ENCODE peak calls at places on chromosomes 12 and 14, in five cellular contexts. X is CD8-positive, alpha-beta memory T cell; Q is GM23248; M is left ventricle myocardium inferior; B is CD4-positive, alpha-beta memory T cell. Z is an unnamed sample. For H3K4me1, the result is how much of the 10 kb centered on the place peaks cover.

GRCh38 chr12:68636268-68636667 is 25.6 kb downstream of the RAP1B start:
- DNase-seq in B (no peak), M (no peak), Q (peak), X (no peak), Z (no peak)

GRCh38 chr12:94875525-94875924 is 128.0 kb downstream of the NDUFA12 start:
- DNase-seq in B (no peak), M (no peak), X (no peak), Q (no peak), Z (no peak)

GRCh38 chr12:6280053-6280469 is 30.4 kb upstream of the PLEKHG6 start:
- DNase-seq in X (no peak), M (no peak), Q (peak), B (no peak), Z (peak)

GRCh38 chr14:77691259-77691658 is 16.6 kb downstream of the ALKBH1 start:
- DNase-seq in M (peak), Q (no peak), B (no peak), X (no peak), Z (no peak)

GRCh38 chr12:100706029-100706428 is 88.5 kb upstream of the ANO4 start:
- DNase-seq in Q (peak), B (no peak), M (no peak), X (no peak), Z (peak)

GRCh38 chr12:120257041-120257821 is 8.3 kb downstream of the PXN start:
- DNase-seq in Q (peak), B (no peak), X (no peak), M (peak), Z (peak)

GRCh38 chr12:116672842-116673516 is 64.9 kb downstream of the SPRING1 start:
- DNase-seq in M (no peak), B (peak), X (no peak), Q (no peak), Z (no peak)

GRCh38 chr14:96598332-96598928 is 96.2 kb downstream of the PAPOLA start:
- DNase-seq in X (no peak), M (no peak), Q (no peak), B (no peak), Z (no peak)

GRCh38 chr14:74566174-74567125 is 45.6 kb downstream of the LTBP2 start:
- DNase-seq in B (no peak), X (no peak), M (no peak), Q (peak), Z (peak)

GRCh38 chr14:30620178-30620577 is 1.9 kb upstream of the SCFD1 start:
- DNase-seq in Q (peak), X (no peak), M (no peak), B (no peak), Z (no peak)

GRCh38 chr12:71214511-71215285 is 56.9 kb upstream of the TSPAN8 start:
- DNase-seq in M (no peak), X (no peak), B (no peak), Q (no peak), Z (no peak)

GRCh38 chr12:131261906-131262305 is 308.2 kb downstream of the ADGRD1 start:
- DNase-seq in Q (no peak), X (no peak), B (no peak), M (no peak), Z (no peak)

GRCh38 chr12:31804185-31804504 is 75.3 kb upstream of the AMN1 start:
- DNase-seq in Q (no peak), X (no peak), M (no peak), B (no peak), Z (no peak)

GRCh38 chr14:64708148-64709004 is 4.2 kb downstream of the PLEKHG3 start:
- DNase-seq in Q (peak), X (peak), B (peak), M (no peak), Z (peak)

GRCh38 chr12:6919588-6919987 is 5.2 kb downstream of the ENO2 start:
- DNase-seq in Q (no peak), X (no peak), M (no peak), B (no peak), Z (no peak)

GRCh38 chr14:101963052-101963451 is 1.3 kb upstream of the DYNC1H1 start:
- DNase-seq in X (no peak), B (no peak), Q (no peak), M (no peak), Z (no peak)

GRCh38 chr12:116520801-116521471 is 38.2 kb upstream of the MAP1LC3B2 start:
- DNase-seq in Q (peak), X (no peak), M (no peak), B (no peak), Z (no peak)

GRCh38 chr12:10717410-10717809 is 5.7 kb downstream of the YBX3 start:
- DNase-seq in X (no peak), M (no peak), B (no peak), Q (peak), Z (no peak)

GRCh38 chr12:62895351-62895750 is 39.6 kb downstream of the PPM1H start:
- DNase-seq in Q (no peak), M (no peak), B (no peak), X (no peak), Z (no peak)

GRCh38 chr12:84507914-84508313 is 404.7 kb downstream of the SLC6A15 start:
- DNase-seq in B (no peak), X (no peak), M (peak), Q (peak), Z (no peak)

GRCh38 chr14:96519970-96520369 is 17.8 kb downstream of the PAPOLA start:
- DNase-seq in M (no peak), Q (no peak), B (no peak), X (no peak), Z (no peak)

GRCh38 chr12:5661820-5662219 is 229.9 kb downstream of the NTF3 start:
- DNase-seq in Q (no peak), M (peak), X (no peak), B (no peak), Z (no peak)

GRCh38 chr14:83556065-83556464 is 1973.9 kb upstream of the FLRT2 start:
- DNase-seq in B (no peak), M (no peak), X (no peak), Q (no peak), Z (no peak)

GRCh38 chr14:56811596-56812363 is 1.5 kb upstream of the OTX2 start:
- DNase-seq in M (no peak), B (no peak), X (no peak), Q (no peak), Z (no peak)

GRCh38 chr14:54189358-54190354 is 207.2 kb upstream of the CDKN3 start:
- DNase-seq in B (no peak), Q (peak), X (no peak), M (no peak), Z (no peak)

GRCh38 chr12:25518512-25518911 is 34.6 kb downstream of the LMNTD1 start:
- DNase-seq in B (no peak), Q (peak), M (no peak), X (no peak), Z (no peak)

GRCh38 chr12:33706927-33707326 is 267.3 kb upstream of the SYT10 start:
- DNase-seq in X (no peak), Q (no peak), B (no peak), M (no peak), Z (no peak)

GRCh38 chr12:45732250-45732649 is 2.7 kb downstream of the ARID2 start:
- DNase-seq in B (peak), Q (peak), X (peak), M (no peak), Z (no peak)

GRCh38 chr14:59018978-59019377 is 169.5 kb upstream of the DAAM1 start:
- DNase-seq in Q (no peak), X (no peak), M (no peak), B (no peak), Z (no peak)

GRCh38 chr12:9337656-9338055 is 129.5 kb upstream of the PZP start:
- DNase-seq in X (no peak), Q (no peak), B (no peak), M (no peak), Z (no peak)

GRCh38 chr12:4450551-4451112 is 5.0 kb upstream of the FGF6 start:
- DNase-seq in X (no peak), B (no peak), M (no peak), Q (no peak), Z (no peak)

GRCh38 chr14:93086441-93087055 is 29.2 kb downstream of the ITPK1 start:
- DNase-seq in M (peak), X (no peak), Q (no peak), B (no peak), Z (no peak)

GRCh38 chr12:107523760-107524558 is 161.6 kb upstream of the PWP1 start:
- DNase-seq in X (no peak), M (no peak), Q (no peak), B (no peak), Z (no peak)

GRCh38 chr12:121702944-121703343 is 9.6 kb upstream of the TMEM120B start:
- DNase-seq in Q (no peak), B (no peak), X (no peak), M (no peak), Z (no peak)

GRCh38 chr12:31322651-31323248 is 3.2 kb downstream of the SINHCAF start:
- DNase-seq in M (no peak), X (no peak), Q (peak), B (no peak), Z (no peak)

GRCh38 chr14:74950795-74951442 is 4.5 kb downstream of the PGF start:
- DNase-seq in Q (no peak), B (no peak), X (no peak), M (no peak), Z (no peak)

GRCh38 chr14:52413729-52414453 is 99.8 kb downstream of the PTGER2 start:
- DNase-seq in B (no peak), M (no peak), Q (peak), X (no peak), Z (no peak)
- H3K4me3 ChIP-seq in B (no peak), M (no peak), Q (peak), X (no peak), Z (no peak)

GRCh38 chr14:23300687-23301223 is 1.9 kb downstream of the PPP1R3E start:
- DNase-seq in X (no peak), Q (peak), B (no peak), M (peak), Z (no peak)

GRCh38 chr14:23297878-23298277 is 4.8 kb downstream of the PPP1R3E start:
- DNase-seq in B (no peak), Q (no peak), M (no peak), X (no peak), Z (no peak)

GRCh38 chr14:23299186-23299521 is 3.5 kb downstream of the PPP1R3E start:
- DNase-seq in Q (no peak), M (no peak), B (no peak), X (no peak), Z (no peak)

GRCh38 chr14:23299986-23300686 is 2.5 kb downstream of the PPP1R3E start:
- DNase-seq in B (no peak), X (no peak), Q (no peak), M (no peak), Z (no peak)

GRCh38 chr14:23299558-23299957 is 3.1 kb downstream of the PPP1R3E start:
- DNase-seq in M (no peak), X (peak), Q (peak), B (peak), Z (no peak)
- H3K4me1 ChIP-seq in M (half or more), X (under half), Q (under half), B (under half), Z (under half)

DNA sequence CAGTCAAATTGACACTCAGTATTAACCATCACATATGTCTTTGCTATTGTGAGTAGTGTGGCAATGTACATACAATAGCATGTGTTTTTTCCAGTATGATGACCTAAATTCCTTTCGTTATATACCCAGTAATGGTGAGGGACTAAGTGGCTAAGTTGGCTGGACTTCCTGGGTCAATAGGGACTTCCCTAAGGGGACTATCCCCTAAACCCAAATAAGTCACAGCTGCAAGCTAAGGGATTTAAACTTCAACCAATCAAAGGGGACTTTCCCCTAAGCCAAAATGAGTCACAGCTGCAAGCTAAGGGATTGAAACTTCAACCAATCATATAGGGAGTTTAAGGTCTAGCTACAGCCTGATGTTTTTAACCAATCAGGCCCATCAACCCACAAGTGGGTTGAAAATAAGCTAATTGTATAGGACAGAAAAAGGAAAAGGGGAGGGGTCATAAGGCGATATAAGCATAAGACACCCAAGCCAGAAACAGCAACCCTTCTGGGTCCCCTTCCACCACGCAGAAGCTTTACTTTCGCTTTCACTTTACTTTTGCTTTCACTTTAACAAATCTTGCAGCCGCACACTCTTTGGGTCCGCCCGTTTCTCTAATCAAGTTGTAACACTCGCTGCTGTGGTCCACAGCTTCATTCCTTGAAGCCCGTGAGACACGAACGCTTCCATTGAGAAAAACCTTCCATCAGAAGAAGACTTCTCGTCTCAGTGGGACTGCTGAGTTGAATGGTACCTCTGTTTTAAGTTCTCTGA is 404.4 kb downstream of the FLRT2 start:
- DNase-seq in Q (peak), B (peak), M (no peak), X (peak), Z (no peak)
- H3K4me3 ChIP-seq in Q (peak), B (peak), M (peak), X (peak), Z (peak)

DNA sequence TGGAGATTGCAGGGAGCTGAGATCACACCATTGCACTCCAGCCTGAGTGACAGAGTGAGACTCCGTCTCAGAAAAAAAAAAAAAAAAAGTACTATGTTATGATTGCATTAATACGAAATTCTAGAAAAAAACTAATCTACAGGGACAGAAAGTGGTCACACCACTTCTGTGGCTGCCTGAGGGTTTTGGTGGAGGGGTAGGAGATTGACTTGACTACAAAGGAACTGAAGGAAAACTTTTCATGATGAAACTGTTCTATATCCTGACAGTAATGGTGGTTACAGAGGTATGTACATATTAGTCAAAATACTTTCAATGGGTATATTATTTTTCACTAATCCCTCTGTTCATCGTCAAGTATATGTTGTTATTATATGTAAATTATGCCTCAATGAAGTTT is 42.1 kb downstream of the FOXN3 start:
- DNase-seq in M (no peak), B (no peak), Q (no peak), X (no peak), Z (no peak)
- H3K4me1 ChIP-seq in M (under half), B (under half), Q (under half), X (under half), Z (under half)

DNA sequence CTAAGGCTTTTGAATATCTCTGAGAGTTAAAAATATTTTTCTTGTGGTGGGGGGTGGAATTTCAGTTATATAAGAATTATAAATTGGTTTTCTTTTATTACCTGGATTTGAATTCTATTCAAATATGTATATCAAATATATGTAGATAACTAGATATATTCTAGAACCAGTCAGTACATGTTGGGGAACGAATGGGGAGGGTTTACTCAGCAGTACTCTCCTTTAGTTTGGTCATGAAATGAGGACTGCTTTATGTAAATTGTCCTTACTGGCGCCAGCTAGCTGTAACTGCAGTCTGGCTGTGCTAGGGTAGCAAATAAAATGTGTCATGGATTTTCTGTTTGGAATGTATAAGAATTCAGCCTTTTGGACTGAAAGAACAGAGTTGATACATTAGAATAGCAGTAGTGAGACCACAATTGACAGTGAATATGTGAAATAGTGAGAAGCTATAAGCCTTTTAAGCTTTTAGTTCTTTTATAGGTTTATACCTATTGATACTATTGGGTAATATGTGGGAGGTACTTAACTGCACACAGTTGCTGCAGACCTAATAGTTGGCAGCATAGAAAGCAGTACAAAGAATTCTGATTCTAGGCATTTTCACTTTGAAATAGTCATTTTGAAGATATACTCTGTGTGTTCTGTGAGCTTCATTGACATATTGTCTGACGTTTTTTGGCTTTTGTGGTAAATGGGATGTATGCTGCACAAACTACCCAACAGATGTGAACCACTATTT is 29.0 kb downstream of the ATF7IP start:
- DNase-seq in Q (peak), B (peak), M (no peak), X (peak), Z (no peak)
- H3K4me3 ChIP-seq in Q (no peak), B (no peak), M (peak), X (no peak), Z (no peak)

GRCh38 chr14:68939893-68940613 is 39.0 kb downstream of the ACTN1 start:
- DNase-seq in B (no peak), M (peak), Q (peak), X (no peak), Z (peak)

GRCh38 chr14:68942281-68943035 is 36.6 kb downstream of the ACTN1 start:
- DNase-seq in Q (no peak), X (no peak), M (no peak), B (no peak), Z (no peak)

GRCh38 chr14:68939424-68939892 is 39.6 kb downstream of the ACTN1 start:
- DNase-seq in X (no peak), Q (no peak), B (no peak), M (no peak), Z (no peak)

GRCh38 chr14:68941820-68942219 is 37.3 kb downstream of the ACTN1 start:
- DNase-seq in B (no peak), M (peak), X (no peak), Q (peak), Z (peak)

DNA sequence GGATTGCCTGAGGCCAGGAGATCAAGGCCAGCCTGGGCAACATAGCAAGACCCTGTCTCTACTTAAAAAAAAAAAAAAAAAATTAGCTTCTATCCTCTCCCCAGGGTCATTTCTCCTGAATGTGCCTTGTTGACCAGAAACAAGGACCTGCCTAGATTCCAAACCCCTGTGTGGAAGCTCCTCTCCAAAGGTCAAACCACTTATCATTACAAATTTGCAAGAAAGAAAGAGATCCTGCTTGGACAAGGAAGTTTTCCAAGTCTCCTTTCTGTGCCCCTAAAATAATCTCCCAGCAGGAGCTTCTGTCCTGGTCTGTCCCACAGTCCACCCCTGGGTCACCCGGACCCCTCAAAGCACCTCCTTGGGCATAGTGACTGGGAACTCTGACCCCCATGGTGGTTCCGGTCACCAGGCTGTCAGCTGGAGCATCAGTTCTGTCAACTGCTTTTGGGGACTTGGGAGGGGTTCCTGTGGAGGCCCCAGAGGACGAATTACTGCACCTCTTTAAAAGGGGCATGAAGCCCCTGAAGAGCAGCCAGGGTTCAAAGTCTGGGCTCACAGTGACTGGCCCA is 38.4 kb downstream of the ACTN1 start:
- DNase-seq in B (no peak), Q (no peak), M (no peak), X (no peak), Z (no peak)
- H3K4me1 ChIP-seq in B (under half), Q (half or more), M (half or more), X (half or more), Z (half or more)

DNA sequence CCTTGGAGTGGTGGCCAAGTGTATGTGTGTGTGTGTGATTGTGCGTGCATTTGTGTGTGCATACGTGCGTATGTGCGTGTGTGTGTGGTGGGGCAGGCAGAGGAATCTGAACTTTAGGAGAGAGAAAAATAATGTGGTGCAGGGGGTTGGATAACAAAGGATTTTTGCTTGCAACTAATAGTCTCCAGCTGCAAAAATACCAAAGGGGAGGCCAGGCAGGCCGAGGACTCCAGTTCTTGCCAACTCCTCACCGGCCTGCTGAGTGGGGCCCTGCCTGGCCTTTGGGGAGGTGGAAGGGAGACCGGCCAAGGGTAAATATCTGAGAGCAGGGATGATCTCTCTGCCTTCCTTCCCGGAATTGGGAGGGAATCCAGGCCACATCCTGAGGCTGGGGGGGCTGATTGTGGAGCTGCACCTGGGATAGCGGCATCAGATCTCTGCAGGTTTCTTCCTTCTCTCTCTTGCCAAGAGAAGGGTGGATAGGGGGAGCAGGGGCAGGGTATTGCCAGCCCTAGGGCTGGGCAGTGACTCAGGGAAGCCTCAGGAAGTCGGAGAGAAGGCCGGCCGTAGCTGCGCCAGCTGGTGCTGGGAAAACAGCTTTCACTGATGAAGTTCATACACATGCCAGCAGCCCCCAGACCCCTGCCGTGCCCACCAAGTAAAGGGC is 4.5 kb upstream of the LRP1-AS start:
- DNase-seq in M (peak), X (no peak), B (no peak), Q (peak), Z (no peak)
- H3K4me3 ChIP-seq in M (peak), X (no peak), B (no peak), Q (peak), Z (no peak)

GRCh38 chr12:113159937-113160336 is 10.4 kb downstream of the CFAP73 start:
- DNase-seq in M (no peak), Q (no peak), X (no peak), B (no peak), Z (no peak)
- H3K4me1 ChIP-seq in M (under half), Q (under half), X (under half), B (under half), Z (under half)